ENCODE peak calls at places on chromosomes 4 and X, in seven cellular contexts. T is activated T-helper 1 cell treated with Interleukin-2 at 50 U/mL for 16 hours; M is cardiac muscle cell; C is astrocyte; Q is substantia nigra; L is activated CD8-positive, alpha-beta T cell treated with anti-CD3 and anti-CD28 coated beads for 36 hours; P is fibroblast of lung. W is an unnamed sample.

GRCh38 chr4:1004071-1004418 is 7.4 kb upstream of the FGFRL1 start:
- DNase-seq in Q (no peak), P (no peak), L (no peak), T (no peak), M (no peak), C (no peak), W (no peak)

GRCh38 chrX:123983240-123983639 is 21.7 kb downstream of the STAG2 start:
- DNase-seq in M (no peak), C (no peak), Q (no peak), T (no peak), P (no peak), L (no peak), W (no peak)

GRCh38 chrX:93319604-93320003 is 353.8 kb downstream of the NAP1L3 start:
- DNase-seq in P (no peak), Q (no peak), C (no peak), M (no peak), L (no peak), T (no peak), W (no peak)

GRCh38 chr4:31045724-31046318 is 325.7 kb downstream of the PCDH7 start:
- DNase-seq in Q (no peak), L (no peak), M (peak), P (peak), C (peak), T (no peak), W (peak)

GRCh38 chrX:107562482-107562881 is 65.8 kb upstream of the PRPS1 start:
- DNase-seq in C (peak), L (no peak), T (no peak), M (peak), P (peak), Q (no peak), W (peak)

GRCh38 chr4:85725727-85726170 is 250.8 kb downstream of the ARHGAP24 start:
- DNase-seq in Q (peak), L (no peak), P (peak), C (peak), T (no peak), M (peak), W (no peak)

GRCh38 chr4:175560628-175561027 is 251.4 kb downstream of the GPM6A start:
- DNase-seq in Q (no peak), M (no peak), L (no peak), C (peak), T (no peak), P (peak), W (no peak)

GRCh38 chr4:185504098-185505047 is 30.9 kb downstream of the PDLIM3 start:
- DNase-seq in C (no peak), P (peak), M (no peak), L (no peak), T (no peak), Q (no peak), W (no peak)

GRCh38 chr4:16443504-16444088 is 217.3 kb upstream of the TAPT1 start:
- DNase-seq in Q (no peak), L (no peak), P (peak), M (peak), T (no peak), C (peak), W (peak)

GRCh38 chr4:108742451-108742850 is 20.4 kb downstream of the ETNPPL start:
- DNase-seq in T (no peak), M (peak), Q (peak), C (no peak), L (no peak), P (no peak), W (no peak)

GRCh38 chr4:159175165-159175988 is 72.5 kb downstream of the RAPGEF2 start:
- DNase-seq in M (peak), Q (peak), T (peak), L (peak), C (peak), P (peak), W (peak)

GRCh38 chr4:111678466-111678865 is 466.8 kb upstream of the FAM241A start:
- DNase-seq in P (peak), T (no peak), M (no peak), Q (no peak), C (peak), L (no peak), W (peak)

GRCh38 chr4:76969941-76970529 is 20.5 kb downstream of the SEPTIN11 start:
- DNase-seq in P (no peak), M (no peak), C (no peak), T (no peak), L (no peak), Q (no peak), W (no peak)

GRCh38 chrX:44903842-44904530 is 31.0 kb downstream of the KDM6A start:
- DNase-seq in T (no peak), C (no peak), L (no peak), P (no peak), Q (no peak), M (no peak), W (no peak)

GRCh38 chrX:22366866-22367265 is 94.2 kb downstream of the CBLL2 start:
- DNase-seq in T (no peak), P (no peak), C (no peak), M (no peak), L (no peak), Q (no peak), W (no peak)

GRCh38 chrX:12441376-12442128 is 303.3 kb downstream of the FRMPD4 start:
- DNase-seq in M (no peak), P (peak), Q (no peak), L (no peak), T (no peak), C (peak), W (peak)

GRCh38 chr4:8365951-8366350 is 74.6 kb downstream of the ACOX3 start:
- DNase-seq in M (no peak), C (no peak), Q (no peak), T (no peak), L (no peak), P (no peak), W (no peak)

GRCh38 chrX:25017667-25018247 is 2.0 kb upstream of the ARX start:
- DNase-seq in L (no peak), Q (no peak), M (peak), C (no peak), T (no peak), P (no peak), W (no peak)

GRCh38 chrX:100478714-100479113 is 68.6 kb upstream of the PCDH19 start:
- DNase-seq in M (no peak), Q (no peak), P (no peak), C (no peak), L (no peak), T (no peak), W (no peak)

GRCh38 chrX:132491191-132491590 is 2.4 kb upstream of the MBNL3 start:
- DNase-seq in M (no peak), Q (no peak), P (no peak), C (no peak), T (no peak), L (peak), W (no peak)

GRCh38 chr4:77344001-77344400 is 187.0 kb downstream of the CCNG2 start:
- DNase-seq in M (no peak), L (no peak), P (no peak), C (no peak), T (no peak), Q (no peak), W (no peak)

GRCh38 chr4:184384056-184384809 is 90.1 kb downstream of the IRF2 start:
- DNase-seq in Q (no peak), P (peak), M (peak), L (peak), T (no peak), C (peak), W (peak)

GRCh38 chr4:84920591-84920990 is 45.9 kb downstream of the WDFY3 start:
- DNase-seq in T (no peak), M (no peak), P (peak), L (no peak), C (peak), Q (no peak), W (peak)

GRCh38 chr4:154124539-154125255 is 335.8 kb upstream of the SFRP2 start:
- DNase-seq in C (peak), Q (no peak), T (no peak), M (no peak), L (no peak), P (peak), W (peak)

GRCh38 chr4:186104895-186105720 is 604 bp downstream of the FAM149A start:
- DNase-seq in P (no peak), L (no peak), C (no peak), T (no peak), M (peak), Q (no peak), W (no peak)

GRCh38 chrX:37627602-37628001 is 56.1 kb downstream of the LANCL3 start:
- DNase-seq in C (no peak), P (no peak), Q (no peak), L (no peak), M (no peak), T (no peak), W (no peak)

GRCh38 chr4:110712486-110712885 is 89.6 kb upstream of the PITX2 start:
- DNase-seq in M (no peak), Q (no peak), C (no peak), T (no peak), P (no peak), L (no peak), W (no peak)

GRCh38 chr4:139825523-139826014 is 159.9 kb downstream of the MGST2 start:
- DNase-seq in P (no peak), M (peak), L (no peak), Q (no peak), T (no peak), C (no peak), W (no peak)

W was measured in fibroblast of gingiva.